ENCODE peak calls at places on chromosomes 5 and 9, in seven cellular contexts. I, V, Z, Q, X, F and L are unnamed samples.

GRCh38 chr5:65032250-65032649 is 263.5 kb downstream of the CWC27 start:
- DNase-seq in V (peak; percentile 81), Z (no peak), I (no peak), Q (no peak), F (no peak), X (no peak), L (no peak)

GRCh38 chr5:80231243-80231642 is 24.6 kb downstream of the SERINC5 start:
- DNase-seq in Z (no peak), F (no peak), V (no peak), Q (no peak), I (no peak), X (no peak), L (no peak)

GRCh38 chr9:34554211-34555001 is 31.6 kb upstream of the ENHO start:
- DNase-seq in Q (no peak), X (peak; percentile 24), Z (no peak), V (no peak), I (no peak), F (no peak), L (no peak)

GRCh38 chr5:657570-657969 is 35.6 kb downstream of the TPPP start:
- DNase-seq in F (no peak), Q (no peak), Z (no peak), V (peak; percentile 86), I (no peak), X (no peak), L (no peak)

GRCh38 chr9:127806871-127807270 is 4.2 kb downstream of the FPGS start:
- DNase-seq in I (no peak), F (no peak), V (no peak), Z (no peak), X (peak; percentile 45), Q (no peak), L (no peak)

GRCh38 chr5:97427235-97427634 is 244.2 kb upstream of the RIOK2 start:
- DNase-seq in Q (no peak), I (no peak), X (no peak), V (no peak), F (no peak), Z (no peak), L (no peak)

GRCh38 chr9:10697044-10697443 is 84.2 kb upstream of the PTPRD start:
- DNase-seq in Z (no peak), V (no peak), X (no peak), F (no peak), I (no peak), Q (no peak), L (no peak)

GRCh38 chr9:72465602-72466001 is 55.8 kb upstream of the TMC1 start:
- DNase-seq in X (no peak), Q (no peak), I (no peak), Z (no peak), F (no peak), V (no peak), L (no peak)

GRCh38 chr5:63596254-63596653 is 366.0 kb downstream of the HTR1A start:
- DNase-seq in Q (no peak), Z (no peak), I (no peak), X (no peak), F (no peak), V (no peak), L (no peak)

GRCh38 chr5:142516732-142517131 is 169.2 kb downstream of the FGF1 start:
- DNase-seq in Z (no peak), V (no peak), Q (no peak), F (no peak), X (no peak), I (no peak), L (no peak)

GRCh38 chr9:118109542-118109941 is 405.3 kb downstream of the TLR4 start:
- DNase-seq in F (no peak), Q (no peak), I (no peak), V (no peak), X (no peak), Z (no peak), L (no peak)

GRCh38 chr5:15893866-15894265 is 285.7 kb downstream of the MARCHF11 start:
- DNase-seq in V (no peak), X (peak; percentile 69), F (no peak), I (no peak), Q (no peak), Z (no peak), L (no peak)

GRCh38 chr5:131854134-131854533 is 57.3 kb upstream of the FNIP1 start:
- DNase-seq in Q (no peak), Z (no peak), F (no peak), I (no peak), V (peak; percentile 2), X (no peak), L (no peak)

GRCh38 chr9:126009047-126009446 is 261.9 kb downstream of the PBX3 start:
- DNase-seq in Q (no peak), X (no peak), F (no peak), V (no peak), I (no peak), Z (no peak), L (no peak)

GRCh38 chr9:31089822-31090221 is 1294.6 kb upstream of the ACO1 start:
- DNase-seq in F (no peak), Q (no peak), V (peak; percentile 52), Z (no peak), I (no peak), X (no peak), L (no peak)

GRCh38 chr5:69006030-69006429 is 87.8 kb upstream of the SLC30A5 start:
- DNase-seq in V (no peak), I (no peak), Q (no peak), X (no peak), F (no peak), Z (no peak), L (no peak)

GRCh38 chr5:157431544-157432200 is 28.3 kb upstream of the NIPAL4 start:
- DNase-seq in Z (no peak), X (no peak), Q (no peak), F (peak; percentile 10), I (no peak), V (peak; percentile 30), L (peak; percentile 36)

GRCh38 chr9:16180546-16180945 is 627.7 kb downstream of the CCDC171 start:
- DNase-seq in V (no peak), Z (no peak), F (no peak), I (no peak), X (no peak), Q (no peak), L (no peak)

GRCh38 chr9:127092041-127092608 is 30.3 kb downstream of the ANGPTL2 start:
- DNase-seq in Z (no peak), I (no peak), Q (no peak), X (no peak), V (peak; percentile 37), F (no peak), L (no peak)

GRCh38 chr9:105299190-105299854 is 54.9 kb downstream of the SLC44A1 start:
- DNase-seq in Z (no peak), I (peak; percentile 41), X (no peak), Q (no peak), F (no peak), V (peak; percentile 96), L (peak; percentile 36)

GRCh38 chr5:33049298-33049697 is 338.2 kb downstream of the NPR3 start:
- DNase-seq in F (no peak), Q (no peak), I (no peak), Z (no peak), V (no peak), X (no peak), L (no peak)

GRCh38 chr9:93655621-93656425 is 79.4 kb downstream of the PHF2 start:
- DNase-seq in Z (no peak), X (peak; percentile 65), I (no peak), Q (no peak), F (no peak), V (no peak), L (no peak)

GRCh38 chr9:1018121-1018520 is 32.0 kb upstream of the DMRT2 start:
- DNase-seq in F (no peak), V (no peak), Q (peak; percentile 51), Z (no peak), I (no peak), X (no peak), L (peak; percentile 40)

GRCh38 chr5:50663636-50664035 is 2.8 kb upstream of the PARP8 start:
- DNase-seq in F (no peak), Q (no peak), V (no peak), X (peak; percentile 77), Z (no peak), I (peak; percentile 76), L (peak; percentile 56)

GRCh38 chr5:65213921-65214525 is 267.7 kb downstream of the ADAMTS6 start:
- DNase-seq in I (no peak), Q (no peak), F (no peak), X (no peak), V (no peak), Z (no peak), L (peak; percentile 19)